ENCODE peak calls at places on chromosomes 16 and 17, in five cellular contexts. Y is adrenal gland, Z is caudate nucleus, R is NCI-H1092 treated with DMSO at 0.1 percent for 48 hours, V is thoracic aorta. M is an unnamed sample.

GRCh38 chr17:18043491-18043890 is 4.3 kb downstream of the GID4 start:
- DNase-seq in Y (no peak), Z (no peak), R (no peak), V (no peak), M (no peak)

GRCh38 chr17:35341465-35341992 is 31.9 kb downstream of the SLFN11 start:
- DNase-seq in Y (no peak), Z (no peak), R (no peak), V (no peak), M (no peak)

GRCh38 chr17:41453069-41453468 is 12.3 kb upstream of the KRT38 start:
- DNase-seq in Y (no peak), Z (no peak), R (no peak), V (no peak), M (no peak)

GRCh38 chr17:29162909-29163341 is 17.3 kb downstream of the MYO18A start:
- DNase-seq in Y (no peak), Z (no peak), R (peak), V (no peak), M (no peak)

GRCh38 chr17:48344241-48344640 is 85.8 kb downstream of the SKAP1 start:
- DNase-seq in Y (no peak), Z (no peak), R (no peak), V (no peak), M (no peak)

GRCh38 chr17:37024181-37024637 is 75.5 kb downstream of the AATF start:
- DNase-seq in Y (no peak), Z (no peak), R (no peak), V (no peak), M (no peak)

GRCh38 chr16:4415538-4416199 is 727 bp downstream of the CORO7 start:
- DNase-seq in Y (peak), Z (peak), R (peak), V (no peak), M (no peak)

GRCh38 chr17:29778936-29779811 is 150.9 kb downstream of the SSH2 start:
- DNase-seq in Y (peak), Z (peak), R (peak), V (no peak), M (peak)

GRCh38 chr16:64426131-64426666 is 695.7 kb downstream of the CDH11 start:
- DNase-seq in Y (no peak), Z (no peak), R (no peak), V (no peak), M (no peak)

GRCh38 chr16:67719778-67720144 is 645 bp upstream of the GFOD2 start:
- DNase-seq in Y (no peak), Z (peak), R (peak), V (no peak), M (peak)

GRCh38 chr17:21285164-21286065 is 904 bp downstream of the MAP2K3 start:
- DNase-seq in Y (peak), Z (no peak), R (no peak), V (no peak), M (peak)

GRCh38 chr16:58850019-58850626 is 116.0 kb upstream of the GOT2 start:
- DNase-seq in Y (no peak), Z (no peak), R (no peak), V (no peak), M (no peak)

GRCh38 chr16:1472974-1473373 is 1.9 kb downstream of the CLCN7 start:
- DNase-seq in Y (no peak), Z (no peak), R (no peak), V (no peak), M (no peak)

GRCh38 chr16:28040039-28040438 is 23.5 kb downstream of the GSG1L start:
- DNase-seq in Y (no peak), Z (no peak), R (no peak), V (no peak), M (no peak)

GRCh38 chr17:59830846-59831486 is 61.8 kb downstream of the TUBD1 start:
- DNase-seq in Y (no peak), Z (no peak), R (no peak), V (no peak), M (peak)

GRCh38 chr17:57984936-57985674 is 2.9 kb downstream of the VEZF1 start:
- DNase-seq in Y (no peak), Z (no peak), R (no peak), V (no peak), M (no peak)

GRCh38 chr17:74454197-74455024 is 12.0 kb upstream of the CD300A start:
- DNase-seq in Y (peak), Z (peak), R (peak), V (peak), M (peak)

GRCh38 chr17:31431795-31432658 is 40.6 kb downstream of the RAB11FIP4 start:
- DNase-seq in Y (no peak), Z (no peak), R (no peak), V (no peak), M (no peak)

GRCh38 chr16:82229800-82230619 is 60.0 kb upstream of the MPHOSPH6 start:
- DNase-seq in Y (peak), Z (no peak), R (peak), V (no peak), M (peak)

GRCh38 chr16:5640883-5641282 is 543.3 kb upstream of the EEF2KMT start:
- DNase-seq in Y (no peak), Z (no peak), R (no peak), V (no peak), M (peak)

GRCh38 chr16:57756424-57757325 is 21.1 kb downstream of the KATNB1 start:
- DNase-seq in Y (no peak), Z (no peak), R (no peak), V (no peak), M (no peak)

GRCh38 chr16:11630230-11631056 is 37.8 kb upstream of the SNN start:
- DNase-seq in Y (no peak), Z (no peak), R (no peak), V (no peak), M (no peak)

GRCh38 chr17:33328129-33328528 is 35.0 kb upstream of the ASIC2 start:
- DNase-seq in Y (no peak), Z (no peak), R (no peak), V (no peak), M (no peak)

GRCh38 chr16:54034684-54035083 is 251.9 kb downstream of the IRX3 start:
- DNase-seq in Y (no peak), Z (no peak), R (no peak), V (no peak), M (no peak)

GRCh38 chr17:7740481-7741001 is 23.0 kb downstream of the DNAH2 start:
- DNase-seq in Y (no peak), Z (no peak), R (peak), V (no peak), M (no peak)

GRCh38 chr17:37512442-37513070 is 22.9 kb downstream of the DUSP14 start:
- DNase-seq in Y (no peak), Z (peak), R (no peak), V (no peak), M (no peak)

GRCh38 chr17:6361733-6362132 is 73.2 kb downstream of the AIPL1 start:
- DNase-seq in Y (no peak), Z (no peak), R (no peak), V (no peak), M (no peak)

GRCh38 chr17:62696726-62697490 is 69.4 kb downstream of the MRC2 start:
- DNase-seq in Y (no peak), Z (no peak), R (no peak), V (no peak), M (no peak)

GRCh38 chr17:79188048-79188447 is 113.4 kb downstream of the ENGASE start:
- DNase-seq in Y (no peak), Z (no peak), R (peak), V (no peak), M (no peak)